ENCODE peak calls at places on chromosome 3, in four cellular contexts. W is IMR-90, A is H9, H is mesendoderm. C is an unnamed sample.
A peak's percentile ranks its signal among the peaks of the same experiment; 100 is the strongest.

GRCh38 chr3:42148982-42149432 is 57.9 kb downstream of the TRAK1 start:
- DNase-seq in W (peak; percentile 91), A (peak; percentile 92), H (peak; percentile 94), C (peak; percentile 86)

GRCh38 chr3:128884992-128885391 is 5.6 kb downstream of the ACAD9 start:
- DNase-seq in A (no peak), H (no peak), W (no peak), C (no peak)

GRCh38 chr3:83218383-83219200 is 1457.1 kb upstream of the GBE1 start:
- DNase-seq in A (peak; percentile 23), H (no peak), W (no peak), C (no peak)

GRCh38 chr3:116302087-116302747 is 143.1 kb downstream of the LSAMP start:
- DNase-seq in W (peak; percentile 41), A (no peak), H (no peak), C (peak; percentile 26)

GRCh38 chr3:63937661-63938651 is 25.8 kb upstream of the SCAANT1 start:
- DNase-seq in W (no peak), A (no peak), H (no peak), C (no peak)

GRCh38 chr3:58052373-58053273 is 44.4 kb downstream of the FLNB start:
- DNase-seq in H (peak; percentile 75), A (no peak), W (peak; percentile 99), C (peak; percentile 98)

GRCh38 chr3:156448300-156448699 is 106.6 kb downstream of the SSR3 start:
- DNase-seq in W (peak; percentile 47), H (peak; percentile 76), A (peak; percentile 64), C (peak; percentile 59)

GRCh38 chr3:15271785-15272381 is 60.5 kb downstream of the SH3BP5 start:
- DNase-seq in W (no peak), H (no peak), A (no peak), C (no peak)

GRCh38 chr3:55059027-55059629 is 131.3 kb upstream of the LRTM1 start:
- DNase-seq in W (peak; percentile 55), H (no peak), A (no peak), C (peak; percentile 14)

GRCh38 chr3:31530039-31530983 is 2.4 kb upstream of the STT3B start:
- DNase-seq in H (no peak), A (no peak), W (no peak), C (no peak)

GRCh38 chr3:188711898-188712256 is 459.9 kb upstream of the TPRG1 start:
- DNase-seq in A (no peak), H (no peak), W (no peak), C (peak; percentile 51)

GRCh38 chr3:87076951-87077350 is 86.0 kb upstream of the VGLL3 start:
- DNase-seq in H (peak; percentile 74), A (no peak), W (peak; percentile 85), C (peak; percentile 86)

GRCh38 chr3:100637197-100637631 is 27.8 kb downstream of the ADGRG7 start:
- DNase-seq in A (no peak), W (peak; percentile 28), H (peak; percentile 64), C (peak; percentile 10)

GRCh38 chr3:13644341-13645082 is 95.6 kb downstream of the FBLN2 start:
- DNase-seq in W (peak; percentile 61), A (no peak), H (no peak), C (no peak)

GRCh38 chr3:58009749-58010535 is 1.7 kb downstream of the FLNB start:
- DNase-seq in A (peak; percentile 64), H (peak; percentile 38), W (no peak), C (peak; percentile 42)

GRCh38 chr3:120145498-120146285 is 51.4 kb upstream of the GSK3B start:
- DNase-seq in H (peak; percentile 37), A (no peak), W (peak; percentile 41), C (peak; percentile 91)

GRCh38 chr3:157119369-157119951 is 40.5 kb downstream of the CCNL1 start:
- DNase-seq in H (peak; percentile 21), W (no peak), A (no peak), C (no peak)

GRCh38 chr3:122269045-122269444 is 56.0 kb upstream of the CSTA start:
- DNase-seq in H (no peak), W (no peak), A (no peak), C (no peak)

GRCh38 chr3:58242340-58242739 is 4.7 kb downstream of the ABHD6 start:
- DNase-seq in H (no peak), W (no peak), A (no peak), C (no peak)

GRCh38 chr3:55579499-55579898 is 92.4 kb upstream of the WNT5A start:
- DNase-seq in A (no peak), W (peak; percentile 81), H (no peak), C (peak; percentile 86)

GRCh38 chr3:12139111-12139511 is 19.6 kb downstream of the TIMP4 start:
- DNase-seq in H (peak; percentile 66), W (peak; percentile 73), A (peak; percentile 57), C (peak; percentile 73)

GRCh38 chr3:53342353-53342752 is 5.0 kb downstream of the DCP1A start:
- DNase-seq in A (no peak), H (no peak), W (peak; percentile 16), C (no peak)

GRCh38 chr3:17755836-17756235 is 13.4 kb upstream of the TBC1D5 start:
- DNase-seq in A (no peak), H (no peak), W (no peak), C (no peak)

GRCh38 chr3:61199843-61200242 is 51.4 kb downstream of the FHIT start:
- DNase-seq in A (no peak), W (no peak), H (no peak), C (no peak)

GRCh38 chr3:21621396-21621695 is 129.7 kb downstream of the ZNF385D start:
- DNase-seq in H (peak; percentile 39), A (no peak), W (peak; percentile 22), C (peak; percentile 33)

GRCh38 chr3:170470063-170471006 is 51.7 kb downstream of the CLDN11 start:
- DNase-seq in H (no peak), W (peak; percentile 88), A (no peak), C (peak; percentile 59)

GRCh38 chr3:38397320-38397719 is 50.7 kb downstream of the XYLB start:
- DNase-seq in A (peak; percentile 60), H (peak; percentile 63), W (peak; percentile 47), C (peak; percentile 40)

GRCh38 chr3:46076606-46077005 is 49.3 kb upstream of the XCR1 start:
- DNase-seq in W (peak; percentile 13), H (no peak), A (no peak), C (peak; percentile 36)

GRCh38 chr3:157100079-157100477 is 59.9 kb downstream of the CCNL1 start:
- DNase-seq in H (no peak), W (no peak), A (no peak), C (no peak)

GRCh38 chr3:121748638-121749275 is 784 bp downstream of the GOLGB1 start:
- DNase-seq in A (no peak), W (peak; percentile 50), H (no peak), C (peak; percentile 65)

GRCh38 chr3:107443461-107443860 is 66.2 kb downstream of the CCDC54 start:
- DNase-seq in W (no peak), A (no peak), H (no peak), C (no peak)

GRCh38 chr3:29181149-29181780 is 99.6 kb upstream of the RBMS3 start:
- DNase-seq in W (no peak), H (peak; percentile 37), A (no peak), C (no peak)

GRCh38 chr3:31188112-31188511 is 293.7 kb upstream of the GADL1 start:
- DNase-seq in W (no peak), A (no peak), H (no peak), C (no peak)

GRCh38 chr3:111676177-111677021 is 81.3 kb upstream of the ZBED2 start:
- DNase-seq in H (no peak), A (no peak), W (no peak), C (peak; percentile 20)

GRCh38 chr3:179029096-179029495 is 42.5 kb downstream of the ZMAT3 start:
- DNase-seq in H (no peak), A (no peak), W (no peak), C (no peak)

GRCh38 chr3:179887566-179887965 is 149.2 kb downstream of the PEX5L start:
- DNase-seq in H (no peak), A (no peak), W (no peak), C (no peak)

GRCh38 chr3:33426630-33427341 is 13.4 kb downstream of the UBP1 start:
- DNase-seq in H (no peak), W (no peak), A (no peak), C (no peak)

DNA sequence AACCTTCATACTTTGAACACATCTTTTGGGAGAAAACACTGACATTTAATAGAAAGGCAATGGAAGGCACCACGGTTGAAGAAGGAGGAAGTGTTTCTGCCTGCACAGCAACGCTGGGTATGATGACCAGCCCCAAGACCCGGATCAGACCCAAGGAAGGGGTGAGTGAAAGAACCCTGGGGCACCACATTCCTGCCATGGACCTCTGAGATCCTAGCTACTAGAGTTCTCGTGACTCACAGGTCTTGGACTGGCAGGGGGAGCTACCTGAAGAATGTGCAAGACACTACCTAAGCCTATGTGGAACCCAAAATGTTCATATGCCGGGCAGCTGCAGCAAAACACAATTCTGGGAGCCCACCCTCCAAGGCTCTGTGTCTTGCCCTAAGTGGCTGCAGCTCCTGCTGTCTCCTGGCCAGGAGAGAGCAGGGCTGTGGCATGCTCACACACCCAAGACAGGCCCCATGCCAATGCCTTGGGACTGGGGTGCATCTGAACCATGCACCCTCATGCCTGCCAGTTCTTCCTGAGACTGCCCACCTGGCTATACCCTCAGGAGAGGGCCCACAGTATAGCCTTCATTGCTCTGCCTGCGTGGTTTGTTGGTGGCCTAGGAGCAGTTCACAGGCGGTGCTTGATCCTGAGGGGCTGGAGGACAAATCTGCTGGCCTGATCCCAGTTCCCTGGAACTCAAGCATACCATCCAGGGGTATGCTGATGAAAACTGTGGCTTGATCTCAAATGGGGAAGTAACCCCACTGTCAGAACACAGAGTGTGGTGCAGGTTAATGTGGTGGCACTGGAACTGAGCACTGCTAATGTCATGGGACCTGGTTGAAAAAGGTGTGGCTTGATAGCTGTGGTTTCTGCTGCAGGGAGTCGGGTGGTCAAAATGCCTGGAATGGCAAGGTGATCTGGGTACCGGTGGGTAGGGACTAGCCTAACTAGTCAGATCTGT is 353.3 kb upstream of the ARHGEF26 start:
- DNase-seq in H (no peak), W (no peak), A (no peak), C (no peak)
- H2BK120ac ChIP-seq in H (no peak overlapping the region), W (no peak overlapping the region), A (no peak overlapping the region), C (no peak overlapping the region)

GRCh38 chr3:4888913-4889846 is 90.1 kb upstream of the BHLHE40 start:
- DNase-seq in H (no peak), W (no peak), A (no peak), C (peak; percentile 24)
- H3K4me2 ChIP-seq in H (no peak overlapping the region), W (no peak overlapping the region), A (no peak overlapping the region), C (no peak overlapping the region)

GRCh38 chr3:49878686-49879085 is 9.0 kb upstream of the CAMKV start:
- DNase-seq in A (no peak), W (no peak), H (no peak), C (no peak)
- H2BK120ac ChIP-seq in A (no peak overlapping the region), W (no peak overlapping the region), H (no peak overlapping the region), C (no peak overlapping the region)

GRCh38 chr3:134017490-134017889 is 12.2 kb downstream of the SLCO2A1 start:
- DNase-seq in H (no peak), W (no peak), A (no peak), C (no peak)

GRCh38 chr3:134014270-134014669 is 15.5 kb downstream of the SLCO2A1 start:
- DNase-seq in H (no peak), W (no peak), A (no peak), C (no peak)

GRCh38 chr3:134018850-134019249 is 10.9 kb downstream of the SLCO2A1 start:
- DNase-seq in W (no peak), A (no peak), H (no peak), C (no peak)

GRCh38 chr3:134020135-134020680 is 9.5 kb downstream of the SLCO2A1 start:
- DNase-seq in H (no peak), A (no peak), W (no peak), C (no peak)

DNA sequence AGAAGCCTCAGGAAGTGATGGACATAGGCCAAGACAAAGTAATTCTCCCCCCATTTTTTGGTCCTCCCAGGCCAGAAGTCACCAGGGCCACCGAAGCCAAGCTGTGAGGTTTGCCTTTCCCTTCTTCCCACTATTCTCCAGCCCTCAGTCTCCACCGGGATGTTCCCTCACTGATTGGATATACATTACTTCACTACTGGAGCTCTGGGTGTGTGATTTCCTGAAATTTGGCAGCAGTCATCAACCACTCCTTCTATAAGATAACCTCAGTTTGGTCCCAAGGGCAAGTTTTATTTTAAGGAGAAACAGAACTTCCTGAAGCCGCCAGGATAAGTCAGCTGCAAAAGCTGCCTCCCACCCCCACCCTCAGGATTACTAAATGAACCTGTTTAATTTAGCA is 11.3 kb downstream of the SLCO2A1 start:
- DNase-seq in A (no peak), W (no peak), H (no peak), C (no peak)
- H3K4me2 ChIP-seq in A (no peak overlapping the region), W (no peak overlapping the region), H (no peak overlapping the region), C (no peak overlapping the region)

C was measured in mesenchymal stem cell.